ENCODE peak calls at places on chromosome 21, in five cellular contexts. One of them, this sample, is unnamed.

GRCh38 chr21:16588433-16588860 is 858.7 kb downstream of the USP25 start:
- DNase-seq in left ventricle myocardium inferior: peak; percentile 46
- DNase-seq in activated CD4-positive, alpha-beta T cell treated with anti-CD3 and anti-CD28 coated beads, Interleukin-2, amount 10 ng/mL, durations not matched to agents 7 days and 5 days: no peak
- DNase-seq in activated naive CD4-positive, alpha-beta T cell treated with anti-CD3 and anti-CD28 coated beads, Interleukin-2, amount 10 ng/mL, durations not matched to agents 7 days and 5 days: no peak
- DNase-seq in transverse colon: peak; percentile 21
- DNase-seq in this sample: peak; percentile 74

GRCh38 chr21:26909972-26910371 is 56.9 kb downstream of the ADAMTS5 start:
- DNase-seq in left ventricle myocardium inferior: no peak
- DNase-seq in activated CD4-positive, alpha-beta T cell treated with anti-CD3 and anti-CD28 coated beads, Interleukin-2, amount 10 ng/mL, durations not matched to agents 7 days and 5 days: no peak
- DNase-seq in activated naive CD4-positive, alpha-beta T cell treated with anti-CD3 and anti-CD28 coated beads, Interleukin-2, amount 10 ng/mL, durations not matched to agents 7 days and 5 days: no peak
- DNase-seq in transverse colon: no peak
- DNase-seq in this sample: no peak

GRCh38 chr21:46181953-46182547 is 2.2 kb downstream of the SPATC1L start:
- DNase-seq in left ventricle myocardium inferior: no peak
- DNase-seq in activated CD4-positive, alpha-beta T cell treated with anti-CD3 and anti-CD28 coated beads, Interleukin-2, amount 10 ng/mL, durations not matched to agents 7 days and 5 days: no peak
- DNase-seq in activated naive CD4-positive, alpha-beta T cell treated with anti-CD3 and anti-CD28 coated beads, Interleukin-2, amount 10 ng/mL, durations not matched to agents 7 days and 5 days: no peak
- DNase-seq in transverse colon: no peak
- DNase-seq in this sample: no peak

GRCh38 chr21:14064296-14064645 is 146.5 kb downstream of the LIPI start:
- DNase-seq in left ventricle myocardium inferior: no peak
- DNase-seq in activated CD4-positive, alpha-beta T cell treated with anti-CD3 and anti-CD28 coated beads, Interleukin-2, amount 10 ng/mL, durations not matched to agents 7 days and 5 days: no peak
- DNase-seq in activated naive CD4-positive, alpha-beta T cell treated with anti-CD3 and anti-CD28 coated beads, Interleukin-2, amount 10 ng/mL, durations not matched to agents 7 days and 5 days: no peak
- DNase-seq in transverse colon: no peak
- DNase-seq in this sample: no peak

GRCh38 chr21:23861908-23862504 is 1745.3 kb downstream of the MRPL39 start:
- DNase-seq in left ventricle myocardium inferior: no peak
- DNase-seq in activated CD4-positive, alpha-beta T cell treated with anti-CD3 and anti-CD28 coated beads, Interleukin-2, amount 10 ng/mL, durations not matched to agents 7 days and 5 days: no peak
- DNase-seq in activated naive CD4-positive, alpha-beta T cell treated with anti-CD3 and anti-CD28 coated beads, Interleukin-2, amount 10 ng/mL, durations not matched to agents 7 days and 5 days: no peak
- DNase-seq in transverse colon: no peak
- DNase-seq in this sample: no peak

GRCh38 chr21:44987301-44987885 is 47.6 kb downstream of the SLX9 start:
- DNase-seq in left ventricle myocardium inferior: peak; percentile 2
- DNase-seq in activated CD4-positive, alpha-beta T cell treated with anti-CD3 and anti-CD28 coated beads, Interleukin-2, amount 10 ng/mL, durations not matched to agents 7 days and 5 days: no peak
- DNase-seq in activated naive CD4-positive, alpha-beta T cell treated with anti-CD3 and anti-CD28 coated beads, Interleukin-2, amount 10 ng/mL, durations not matched to agents 7 days and 5 days: no peak
- DNase-seq in transverse colon: no peak
- DNase-seq in this sample: peak; percentile 27

GRCh38 chr21:42597487-42598158 is 55.8 kb upstream of the PDE9A start:
- DNase-seq in left ventricle myocardium inferior: no peak
- DNase-seq in activated CD4-positive, alpha-beta T cell treated with anti-CD3 and anti-CD28 coated beads, Interleukin-2, amount 10 ng/mL, durations not matched to agents 7 days and 5 days: no peak
- DNase-seq in activated naive CD4-positive, alpha-beta T cell treated with anti-CD3 and anti-CD28 coated beads, Interleukin-2, amount 10 ng/mL, durations not matched to agents 7 days and 5 days: no peak
- DNase-seq in transverse colon: no peak
- DNase-seq in this sample: no peak

GRCh38 chr21:42571391-42572150 is 57.9 kb downstream of the SLC37A1 start:
- DNase-seq in left ventricle myocardium inferior: no peak
- DNase-seq in activated CD4-positive, alpha-beta T cell treated with anti-CD3 and anti-CD28 coated beads, Interleukin-2, amount 10 ng/mL, durations not matched to agents 7 days and 5 days: no peak
- DNase-seq in activated naive CD4-positive, alpha-beta T cell treated with anti-CD3 and anti-CD28 coated beads, Interleukin-2, amount 10 ng/mL, durations not matched to agents 7 days and 5 days: no peak
- DNase-seq in transverse colon: no peak
- DNase-seq in this sample: no peak

GRCh38 chr21:44593598-44594405 is 1.5 kb upstream of the KRTAP10-6 start:
- DNase-seq in left ventricle myocardium inferior: no peak
- DNase-seq in activated CD4-positive, alpha-beta T cell treated with anti-CD3 and anti-CD28 coated beads, Interleukin-2, amount 10 ng/mL, durations not matched to agents 7 days and 5 days: no peak
- DNase-seq in activated naive CD4-positive, alpha-beta T cell treated with anti-CD3 and anti-CD28 coated beads, Interleukin-2, amount 10 ng/mL, durations not matched to agents 7 days and 5 days: no peak
- DNase-seq in transverse colon: no peak
- DNase-seq in this sample: no peak

GRCh38 chr21:36241717-36242116 is 78.3 kb upstream of the MORC3 start:
- DNase-seq in left ventricle myocardium inferior: no peak
- DNase-seq in activated CD4-positive, alpha-beta T cell treated with anti-CD3 and anti-CD28 coated beads, Interleukin-2, amount 10 ng/mL, durations not matched to agents 7 days and 5 days: no peak
- DNase-seq in activated naive CD4-positive, alpha-beta T cell treated with anti-CD3 and anti-CD28 coated beads, Interleukin-2, amount 10 ng/mL, durations not matched to agents 7 days and 5 days: no peak
- DNase-seq in transverse colon: no peak
- DNase-seq in this sample: no peak

GRCh38 chr21:33451634-33452071 is 28.1 kb downstream of the TMEM50B start:
- DNase-seq in left ventricle myocardium inferior: no peak
- DNase-seq in activated CD4-positive, alpha-beta T cell treated with anti-CD3 and anti-CD28 coated beads, Interleukin-2, amount 10 ng/mL, durations not matched to agents 7 days and 5 days: no peak
- DNase-seq in activated naive CD4-positive, alpha-beta T cell treated with anti-CD3 and anti-CD28 coated beads, Interleukin-2, amount 10 ng/mL, durations not matched to agents 7 days and 5 days: no peak
- DNase-seq in transverse colon: no peak
- DNase-seq in this sample: no peak

GRCh38 chr21:38329176-38329575 is 72.4 kb downstream of the KCNJ15 start:
- DNase-seq in left ventricle myocardium inferior: no peak
- DNase-seq in activated CD4-positive, alpha-beta T cell treated with anti-CD3 and anti-CD28 coated beads, Interleukin-2, amount 10 ng/mL, durations not matched to agents 7 days and 5 days: no peak
- DNase-seq in activated naive CD4-positive, alpha-beta T cell treated with anti-CD3 and anti-CD28 coated beads, Interleukin-2, amount 10 ng/mL, durations not matched to agents 7 days and 5 days: no peak
- DNase-seq in transverse colon: no peak
- DNase-seq in this sample: no peak

GRCh38 chr21:45615145-45615711 is 28.3 kb upstream of the PCBP3 start:
- DNase-seq in left ventricle myocardium inferior: no peak
- DNase-seq in activated CD4-positive, alpha-beta T cell treated with anti-CD3 and anti-CD28 coated beads, Interleukin-2, amount 10 ng/mL, durations not matched to agents 7 days and 5 days: peak; percentile 70
- DNase-seq in activated naive CD4-positive, alpha-beta T cell treated with anti-CD3 and anti-CD28 coated beads, Interleukin-2, amount 10 ng/mL, durations not matched to agents 7 days and 5 days: peak; percentile 82
- DNase-seq in transverse colon: peak; percentile 69
- DNase-seq in this sample: no peak

GRCh38 chr21:16305686-16306085 is 575.9 kb downstream of the USP25 start:
- DNase-seq in left ventricle myocardium inferior: no peak
- DNase-seq in activated CD4-positive, alpha-beta T cell treated with anti-CD3 and anti-CD28 coated beads, Interleukin-2, amount 10 ng/mL, durations not matched to agents 7 days and 5 days: no peak
- DNase-seq in activated naive CD4-positive, alpha-beta T cell treated with anti-CD3 and anti-CD28 coated beads, Interleukin-2, amount 10 ng/mL, durations not matched to agents 7 days and 5 days: no peak
- DNase-seq in transverse colon: no peak
- DNase-seq in this sample: peak; percentile 52

GRCh38 chr21:46362946-46363345 is 39.0 kb downstream of the PCNT start:
- DNase-seq in left ventricle myocardium inferior: no peak
- DNase-seq in activated CD4-positive, alpha-beta T cell treated with anti-CD3 and anti-CD28 coated beads, Interleukin-2, amount 10 ng/mL, durations not matched to agents 7 days and 5 days: no peak
- DNase-seq in activated naive CD4-positive, alpha-beta T cell treated with anti-CD3 and anti-CD28 coated beads, Interleukin-2, amount 10 ng/mL, durations not matched to agents 7 days and 5 days: no peak
- DNase-seq in transverse colon: no peak
- DNase-seq in this sample: no peak

This sample was measured in ovary.